ENCODE peak calls at places on chromosomes 5 and 9, in four cellular contexts. T is activated CD4-positive, alpha-beta T cell treated with anti-CD3 and anti-CD28 coated beads for 36 hours; Z is AG10803; Q is suprapubic skin. G is an unnamed sample.

GRCh38 chr5:135263022-135263668 is 135.9 kb downstream of the MACROH2A1 start:
- DNase-seq in T (no peak), Z (no peak), Q (no peak), G (no peak)

GRCh38 chr5:41266377-41266776 is 53.0 kb upstream of the C6 start:
- DNase-seq in T (no peak), Z (no peak), Q (no peak), G (no peak)

GRCh38 chr9:111866976-111867375 is 29.6 kb upstream of the UGCG start:
- DNase-seq in T (no peak), Z (peak; percentile 70), Q (no peak), G (no peak)

GRCh38 chr5:5466227-5466626 is 43.8 kb downstream of the ICE1 start:
- DNase-seq in T (no peak), Z (no peak), Q (no peak), G (no peak)

GRCh38 chr5:14144586-14145355 is 1.6 kb downstream of the TRIO start:
- DNase-seq in T (peak; percentile 60), Z (peak; percentile 55), Q (no peak), G (peak; percentile 80)

GRCh38 chr9:98983295-98984268 is 39.9 kb downstream of the COL15A1 start:
- DNase-seq in T (no peak), Z (peak; percentile 90), Q (peak; percentile 61), G (no peak)

GRCh38 chr9:89872913-89873707 is 268.3 kb downstream of the GADD45G start:
- DNase-seq in T (no peak), Z (no peak), Q (peak; percentile 61), G (peak; percentile 66)

GRCh38 chr9:17470449-17470848 is 108.4 kb upstream of the SH3GL2 start:
- DNase-seq in T (no peak), Z (no peak), Q (no peak), G (no peak)

GRCh38 chr9:135402739-135403695 is 76.6 kb upstream of the PPP1R26 start:
- DNase-seq in T (no peak), Z (no peak), Q (no peak), G (no peak)

GRCh38 chr5:431001-431710 is 11.8 kb upstream of the EXOC3 start:
- DNase-seq in T (peak; percentile 73), Z (peak; percentile 45), Q (no peak), G (peak; percentile 71)

GRCh38 chr9:100167176-100167575 is 68.1 kb downstream of the INVS start:
- DNase-seq in T (no peak), Z (no peak), Q (no peak), G (no peak)

GRCh38 chr9:37390759-37391158 is 31.7 kb upstream of the GRHPR start:
- DNase-seq in T (peak; percentile 67), Z (no peak), Q (no peak), G (no peak)

GRCh38 chr9:15298362-15298761 is 8.7 kb downstream of the TTC39B start:
- DNase-seq in T (no peak), Z (no peak), Q (no peak), G (no peak)

G was measured in coronary artery.